ENCODE peak calls at places on chromosome 18, in nine cellular contexts. One of them, this sample, is unnamed.

GRCh38 chr18:80040515-80040914 is 6.3 kb downstream of the RBFA start:
- DNase-seq in IMR-90: no peak
- DNase-seq in MM.1S: no peak
- DNase-seq in GM12878: no peak
- DNase-seq in OCI-LY7: no peak
- DNase-seq in PC-3: no peak
- DNase-seq in HCT116: no peak
- DNase-seq in keratinocyte: no peak
- DNase-seq in fibroblast of lung: no peak
- DNase-seq in this sample: no peak

GRCh38 chr18:8411492-8411891 is 197.7 kb upstream of the RAB12 start:
- DNase-seq in MM.1S: no peak
- DNase-seq in GM12878: no peak
- DNase-seq in PC-3: no peak
- DNase-seq in fibroblast of lung: no peak
- DNase-seq in IMR-90: no peak
- DNase-seq in HCT116: no peak
- DNase-seq in OCI-LY7: no peak
- DNase-seq in keratinocyte: no peak
- DNase-seq in this sample: no peak

GRCh38 chr18:27419646-27420045 is 234.5 kb upstream of the CHST9 start:
- DNase-seq in fibroblast of lung: no peak
- DNase-seq in keratinocyte: no peak
- DNase-seq in PC-3: no peak
- DNase-seq in OCI-LY7: no peak
- DNase-seq in HCT116: no peak
- DNase-seq in IMR-90: no peak
- DNase-seq in MM.1S: no peak
- DNase-seq in GM12878: no peak
- DNase-seq in this sample: no peak

GRCh38 chr18:27277554-27277953 is 92.4 kb upstream of the CHST9 start:
- DNase-seq in PC-3: no peak
- DNase-seq in keratinocyte: no peak
- DNase-seq in OCI-LY7: no peak
- DNase-seq in MM.1S: no peak
- DNase-seq in HCT116: no peak
- DNase-seq in fibroblast of lung: no peak
- DNase-seq in GM12878: no peak
- DNase-seq in IMR-90: no peak
- DNase-seq in this sample: no peak

GRCh38 chr18:70373062-70373519 is 84.2 kb downstream of the SOCS6 start:
- DNase-seq in keratinocyte: peak; percentile 84
- DNase-seq in fibroblast of lung: peak; percentile 92
- DNase-seq in HCT116: peak; percentile 97
- DNase-seq in PC-3: peak; percentile 89
- DNase-seq in MM.1S: no peak
- DNase-seq in OCI-LY7: no peak
- DNase-seq in IMR-90: peak; percentile 93
- DNase-seq in GM12878: no peak
- DNase-seq in this sample: no peak

GRCh38 chr18:74242451-74243096 is 49.2 kb downstream of the CYB5A start:
- DNase-seq in keratinocyte: no peak
- DNase-seq in IMR-90: no peak
- DNase-seq in MM.1S: no peak
- DNase-seq in GM12878: no peak
- DNase-seq in fibroblast of lung: no peak
- DNase-seq in OCI-LY7: no peak
- DNase-seq in PC-3: peak; percentile 26
- DNase-seq in HCT116: no peak
- DNase-seq in this sample: no peak

GRCh38 chr18:71028285-71028762 is 739.5 kb downstream of the SOCS6 start:
- DNase-seq in OCI-LY7: no peak
- DNase-seq in HCT116: no peak
- DNase-seq in GM12878: no peak
- DNase-seq in IMR-90: no peak
- DNase-seq in keratinocyte: no peak
- DNase-seq in MM.1S: no peak
- DNase-seq in PC-3: peak; percentile 23
- DNase-seq in fibroblast of lung: no peak
- DNase-seq in this sample: no peak

GRCh38 chr18:12013186-12013916 is 32.0 kb downstream of the IMPA2 start:
- DNase-seq in OCI-LY7: no peak
- DNase-seq in GM12878: no peak
- DNase-seq in PC-3: no peak
- DNase-seq in IMR-90: no peak
- DNase-seq in fibroblast of lung: peak; percentile 48
- DNase-seq in HCT116: no peak
- DNase-seq in MM.1S: no peak
- DNase-seq in keratinocyte: no peak
- DNase-seq in this sample: peak; percentile 48

GRCh38 chr18:9950289-9951016 is 36.6 kb downstream of the VAPA start:
- DNase-seq in fibroblast of lung: peak; percentile 79
- DNase-seq in HCT116: no peak
- DNase-seq in IMR-90: peak; percentile 54
- DNase-seq in MM.1S: no peak
- DNase-seq in GM12878: no peak
- DNase-seq in PC-3: no peak
- DNase-seq in keratinocyte: no peak
- DNase-seq in OCI-LY7: no peak
- DNase-seq in this sample: no peak

GRCh38 chr18:58213445-58213844 is 169.4 kb downstream of the NEDD4L start:
- DNase-seq in OCI-LY7: no peak
- DNase-seq in fibroblast of lung: peak; percentile 97
- DNase-seq in HCT116: no peak
- DNase-seq in PC-3: peak; percentile 84
- DNase-seq in keratinocyte: no peak
- DNase-seq in MM.1S: no peak
- DNase-seq in GM12878: no peak
- DNase-seq in IMR-90: peak; percentile 93
- DNase-seq in this sample: no peak

DNA sequence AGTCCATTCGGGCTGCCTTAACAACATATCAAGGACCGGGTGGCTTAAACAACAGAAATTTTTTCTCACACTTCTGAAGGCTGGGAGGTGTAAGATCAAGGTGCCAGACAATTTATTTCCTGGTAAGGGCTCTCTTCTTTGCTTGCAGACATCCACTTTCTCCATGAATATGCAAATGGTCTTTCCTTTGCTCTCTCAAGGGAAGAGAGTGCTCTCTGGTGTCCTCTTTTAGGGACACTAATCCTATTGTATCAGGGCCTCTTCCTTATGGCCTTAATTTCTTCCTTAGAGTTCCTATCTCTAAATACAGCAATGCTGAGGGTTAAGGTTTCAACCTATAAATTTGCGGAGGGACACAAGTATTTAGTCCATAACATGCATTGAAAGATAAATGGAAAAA is 770.8 kb downstream of the DSC3 start:
- DNase-seq in OCI-LY7: no peak
- DNase-seq in HCT116: no peak
- DNase-seq in GM12878: no peak
- DNase-seq in PC-3: peak; percentile 50
- DNase-seq in IMR-90: no peak
- DNase-seq in fibroblast of lung: no peak
- DNase-seq in keratinocyte: no peak
- DNase-seq in MM.1S: no peak
- DNase-seq in this sample: peak; percentile 55
- TF ChIP-seq CTCF in OCI-LY7: no peak
- TF ChIP-seq CTCF in HCT116: no peak
- TF ChIP-seq CTCF in GM12878: no peak
- TF ChIP-seq CTCF in PC-3: peak; percentile 54
- TF ChIP-seq CTCF in IMR-90: no peak
- TF ChIP-seq CTCF in fibroblast of lung: no peak
- TF ChIP-seq CTCF in keratinocyte: no peak
- TF ChIP-seq CTCF in MM.1S: no peak
- TF ChIP-seq CTCF in this sample: peak; percentile 56

GRCh38 chr18:75858754-75859153 is 431.3 kb upstream of the SMIM21 start:
- DNase-seq in IMR-90: no peak
- DNase-seq in OCI-LY7: no peak
- DNase-seq in keratinocyte: no peak
- DNase-seq in HCT116: no peak
- DNase-seq in GM12878: no peak
- DNase-seq in MM.1S: no peak
- DNase-seq in fibroblast of lung: no peak
- DNase-seq in PC-3: no peak
- DNase-seq in this sample: no peak
- H2AFZ ChIP-seq in IMR-90: no peak overlapping the region
- H2AFZ ChIP-seq in OCI-LY7: no peak overlapping the region
- H2AFZ ChIP-seq in keratinocyte: no peak overlapping the region
- H2AFZ ChIP-seq in HCT116: no peak overlapping the region
- H2AFZ ChIP-seq in GM12878: no peak overlapping the region
- H2AFZ ChIP-seq in MM.1S: no peak overlapping the region
- H2AFZ ChIP-seq in fibroblast of lung: no peak overlapping the region
- H2AFZ ChIP-seq in PC-3: no peak overlapping the region
- H2AFZ ChIP-seq in this sample: no peak overlapping the region

GRCh38 chr18:46418657-46419260 is 238.3 kb downstream of the LOXHD1 start:
- DNase-seq in PC-3: no peak
- DNase-seq in GM12878: no peak
- DNase-seq in fibroblast of lung: peak; percentile 39
- DNase-seq in HCT116: no peak
- DNase-seq in MM.1S: no peak
- DNase-seq in keratinocyte: no peak
- DNase-seq in IMR-90: no peak
- DNase-seq in OCI-LY7: no peak
- DNase-seq in this sample: no peak
- H3K4me3 ChIP-seq in PC-3: no peak overlapping the region
- H3K4me3 ChIP-seq in GM12878: no peak overlapping the region
- H3K4me3 ChIP-seq in fibroblast of lung: no peak overlapping the region
- H3K4me3 ChIP-seq in HCT116: no peak overlapping the region
- H3K4me3 ChIP-seq in MM.1S: no peak overlapping the region
- H3K4me3 ChIP-seq in keratinocyte: no peak overlapping the region
- H3K4me3 ChIP-seq in IMR-90: no peak overlapping the region
- H3K4me3 ChIP-seq in OCI-LY7: no peak overlapping the region
- H3K4me3 ChIP-seq in this sample: no peak overlapping the region

DNA sequence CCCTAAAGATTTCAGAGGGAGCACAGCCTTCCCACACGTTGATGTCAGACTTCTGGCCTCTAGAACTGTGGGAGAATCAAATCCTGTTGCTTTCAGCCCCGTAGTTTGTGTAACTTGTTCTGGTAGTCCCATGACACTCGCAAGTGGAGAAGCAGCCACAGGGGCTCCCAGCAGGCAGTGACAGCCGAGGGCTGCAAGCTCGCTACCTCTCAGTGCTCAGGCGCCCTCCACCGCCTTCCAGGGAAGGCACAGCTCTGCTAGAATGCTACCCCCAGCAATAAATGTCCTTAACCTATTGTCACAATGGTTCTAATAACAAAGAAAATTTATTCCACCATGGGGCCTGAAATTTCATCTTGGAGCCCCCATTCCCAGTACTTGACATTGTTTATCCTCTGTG is 143.1 kb upstream of the ZNF236 start:
- DNase-seq in MM.1S: no peak
- DNase-seq in OCI-LY7: no peak
- DNase-seq in fibroblast of lung: no peak
- DNase-seq in IMR-90: no peak
- DNase-seq in PC-3: no peak
- DNase-seq in GM12878: no peak
- DNase-seq in HCT116: no peak
- DNase-seq in keratinocyte: no peak
- DNase-seq in this sample: peak; percentile 56
- TF ChIP-seq CTCF in MM.1S: no peak
- TF ChIP-seq CTCF in OCI-LY7: no peak
- TF ChIP-seq CTCF in fibroblast of lung: no peak
- TF ChIP-seq CTCF in IMR-90: peak; percentile 33
- TF ChIP-seq CTCF in PC-3: no peak
- TF ChIP-seq CTCF in GM12878: no peak
- TF ChIP-seq CTCF in HCT116: no peak
- TF ChIP-seq CTCF in keratinocyte: no peak
- TF ChIP-seq CTCF in this sample: peak; percentile 22

DNA sequence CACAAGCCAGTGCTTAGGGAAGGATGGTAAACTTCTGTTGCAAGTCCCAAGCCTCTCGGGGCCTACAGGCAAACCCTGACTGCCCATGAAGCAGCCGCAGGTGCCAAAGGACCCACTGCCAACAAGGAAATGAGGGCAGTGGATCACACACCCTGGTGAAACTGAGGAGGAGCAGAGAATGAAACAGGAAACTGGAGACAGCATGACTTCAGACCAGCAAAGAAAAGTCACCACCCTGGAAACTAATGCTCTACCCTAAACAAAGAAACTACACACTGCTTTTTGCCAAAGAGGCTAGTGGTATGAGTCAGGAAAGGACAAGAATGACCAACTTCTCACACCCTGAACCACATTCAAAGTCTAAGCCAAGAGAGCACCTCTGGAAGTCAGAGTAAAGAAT is 97.2 kb downstream of the MYO5B start:
- DNase-seq in keratinocyte: no peak
- DNase-seq in HCT116: peak; percentile 16
- DNase-seq in MM.1S: peak; percentile 47
- DNase-seq in fibroblast of lung: peak; percentile 60
- DNase-seq in OCI-LY7: no peak
- DNase-seq in PC-3: peak; percentile 70
- DNase-seq in IMR-90: no peak
- DNase-seq in GM12878: no peak
- DNase-seq in this sample: no peak
- H2AFZ ChIP-seq in keratinocyte: no peak overlapping the region
- H2AFZ ChIP-seq in HCT116: no peak overlapping the region
- H2AFZ ChIP-seq in MM.1S: no peak overlapping the region
- H2AFZ ChIP-seq in fibroblast of lung: no peak overlapping the region
- H2AFZ ChIP-seq in OCI-LY7: no peak overlapping the region
- H2AFZ ChIP-seq in PC-3: no peak overlapping the region
- H2AFZ ChIP-seq in IMR-90: no peak overlapping the region
- H2AFZ ChIP-seq in GM12878: no peak overlapping the region
- H2AFZ ChIP-seq in this sample: peak overlapping the region; percentile 45

GRCh38 chr18:59220784-59221765 is 1.1 kb downstream of the GRP start:
- DNase-seq in keratinocyte: no peak
- DNase-seq in OCI-LY7: no peak
- DNase-seq in IMR-90: no peak
- DNase-seq in GM12878: no peak
- DNase-seq in MM.1S: no peak
- DNase-seq in PC-3: no peak
- DNase-seq in HCT116: no peak
- DNase-seq in fibroblast of lung: no peak
- DNase-seq in this sample: peak; percentile 59
- H3K4me3 ChIP-seq in keratinocyte: no peak overlapping the region
- H3K4me3 ChIP-seq in OCI-LY7: no peak overlapping the region
- H3K4me3 ChIP-seq in IMR-90: no peak overlapping the region
- H3K4me3 ChIP-seq in GM12878: no peak overlapping the region
- H3K4me3 ChIP-seq in MM.1S: no peak overlapping the region
- H3K4me3 ChIP-seq in PC-3: no peak overlapping the region
- H3K4me3 ChIP-seq in HCT116: no peak overlapping the region
- H3K4me3 ChIP-seq in fibroblast of lung: no peak overlapping the region
- H3K4me3 ChIP-seq in this sample: peak overlapping the region; percentile 60

DNA sequence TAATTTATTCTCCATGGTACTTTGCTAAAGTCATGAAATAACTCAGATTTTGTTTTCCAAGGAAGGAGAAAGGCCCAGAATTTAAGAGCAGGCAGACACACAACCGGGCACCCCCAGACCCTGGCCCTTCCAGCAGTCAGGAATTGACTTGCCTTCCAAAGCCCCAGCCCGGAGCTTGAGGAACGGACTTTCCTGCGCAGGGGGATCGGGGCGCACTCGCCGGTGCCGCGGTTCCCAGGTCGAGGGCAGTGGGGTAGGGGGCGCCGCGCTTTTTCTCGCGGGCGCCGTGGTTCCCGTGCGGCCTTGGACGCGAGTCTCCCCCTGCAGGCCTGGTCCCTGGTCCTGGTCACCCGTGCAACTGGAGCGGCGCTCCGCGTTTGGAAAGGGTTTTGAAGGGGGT is 1.2 kb downstream of the ZNF236 start:
- DNase-seq in HCT116: no peak
- DNase-seq in PC-3: no peak
- DNase-seq in OCI-LY7: peak; percentile 53
- DNase-seq in IMR-90: peak; percentile 15
- DNase-seq in keratinocyte: no peak
- DNase-seq in MM.1S: no peak
- DNase-seq in fibroblast of lung: peak; percentile 38
- DNase-seq in GM12878: no peak
- DNase-seq in this sample: peak; percentile 67
- TF ChIP-seq CTCF in HCT116: peak; percentile 34
- TF ChIP-seq CTCF in PC-3: peak; percentile 21
- TF ChIP-seq CTCF in OCI-LY7: peak; percentile 63
- TF ChIP-seq CTCF in IMR-90: peak; percentile 29
- TF ChIP-seq CTCF in keratinocyte: no peak
- TF ChIP-seq CTCF in MM.1S: no peak
- TF ChIP-seq CTCF in fibroblast of lung: peak; percentile 48
- TF ChIP-seq CTCF in GM12878: peak; percentile 35
- TF ChIP-seq CTCF in this sample: peak; percentile 44

GRCh38 chr18:63971320-63972071 is 1.6 kb downstream of the SERPINB8 start:
- DNase-seq in keratinocyte: no peak
- DNase-seq in MM.1S: no peak
- DNase-seq in HCT116: no peak
- DNase-seq in OCI-LY7: no peak
- DNase-seq in fibroblast of lung: peak; percentile 32
- DNase-seq in GM12878: no peak
- DNase-seq in IMR-90: no peak
- DNase-seq in PC-3: no peak
- DNase-seq in this sample: no peak
- H2AFZ ChIP-seq in keratinocyte: peak overlapping the region; percentile 84
- H2AFZ ChIP-seq in MM.1S: peak overlapping the region; percentile 89
- H2AFZ ChIP-seq in HCT116: no peak overlapping the region
- H2AFZ ChIP-seq in OCI-LY7: no peak overlapping the region
- H2AFZ ChIP-seq in fibroblast of lung: no peak overlapping the region
- H2AFZ ChIP-seq in GM12878: no peak overlapping the region
- H2AFZ ChIP-seq in IMR-90: peak overlapping the region; percentile 92
- H2AFZ ChIP-seq in PC-3: peak overlapping the region; percentile 97
- H2AFZ ChIP-seq in this sample: peak overlapping the region; percentile 83

This sample was measured in neural progenitor cell.